ENCODE peak calls at places on chromosomes 3 and 15, in six cellular contexts. One of them, this sample, is unnamed.

GRCh38 chr3:149493315-149494021 is 19.0 kb downstream of the TM4SF4 start:
- DNase-seq in GM20000: no peak
- DNase-seq in lung: no peak
- DNase-seq in endothelial cell: no peak
- DNase-seq in left ventricle myocardium inferior: no peak
- DNase-seq in stomach: no peak
- DNase-seq in this sample: no peak

GRCh38 chr15:101156509-101157159 is 95.2 kb downstream of the CHSY1 start:
- DNase-seq in GM20000: peak
- DNase-seq in lung: no peak
- DNase-seq in endothelial cell: no peak
- DNase-seq in left ventricle myocardium inferior: no peak
- DNase-seq in stomach: no peak
- DNase-seq in this sample: no peak

GRCh38 chr3:157063926-157064325 is 96.0 kb downstream of the CCNL1 start:
- DNase-seq in GM20000: no peak
- DNase-seq in lung: no peak
- DNase-seq in endothelial cell: no peak
- DNase-seq in left ventricle myocardium inferior: no peak
- DNase-seq in stomach: no peak
- DNase-seq in this sample: no peak

GRCh38 chr3:194407423-194407822 is 8.4 kb upstream of the GP5 start:
- DNase-seq in GM20000: no peak
- DNase-seq in lung: no peak
- DNase-seq in endothelial cell: no peak
- DNase-seq in left ventricle myocardium inferior: no peak
- DNase-seq in stomach: peak
- DNase-seq in this sample: no peak

GRCh38 chr3:86934851-86935250 is 56.1 kb downstream of the VGLL3 start:
- DNase-seq in GM20000: no peak
- DNase-seq in lung: no peak
- DNase-seq in endothelial cell: no peak
- DNase-seq in left ventricle myocardium inferior: no peak
- DNase-seq in stomach: no peak
- DNase-seq in this sample: no peak

GRCh38 chr3:10495003-10495402 is 10.4 kb downstream of the ATP2B2 start:
- DNase-seq in GM20000: no peak
- DNase-seq in lung: peak
- DNase-seq in endothelial cell: no peak
- DNase-seq in left ventricle myocardium inferior: peak
- DNase-seq in stomach: peak
- DNase-seq in this sample: peak

GRCh38 chr3:1275495-1275894 is 182.7 kb downstream of the CNTN6 start:
- DNase-seq in GM20000: no peak
- DNase-seq in lung: no peak
- DNase-seq in endothelial cell: no peak
- DNase-seq in left ventricle myocardium inferior: no peak
- DNase-seq in stomach: no peak
- DNase-seq in this sample: no peak

GRCh38 chr3:49807427-49808114 is 4.5 kb downstream of the INKA1 start:
- DNase-seq in GM20000: peak
- DNase-seq in lung: no peak
- DNase-seq in endothelial cell: peak
- DNase-seq in left ventricle myocardium inferior: no peak
- DNase-seq in stomach: no peak
- DNase-seq in this sample: no peak

GRCh38 chr3:15875016-15875689 is 77.4 kb upstream of the ANKRD28 start:
- DNase-seq in GM20000: no peak
- DNase-seq in lung: no peak
- DNase-seq in endothelial cell: no peak
- DNase-seq in left ventricle myocardium inferior: no peak
- DNase-seq in stomach: no peak
- DNase-seq in this sample: no peak

GRCh38 chr15:37793851-37794250 is 140.6 kb upstream of the TMCO5A start:
- DNase-seq in GM20000: no peak
- DNase-seq in lung: no peak
- DNase-seq in endothelial cell: peak
- DNase-seq in left ventricle myocardium inferior: no peak
- DNase-seq in stomach: no peak
- DNase-seq in this sample: no peak

GRCh38 chr3:174862101-174862500 is 3.0 kb downstream of the NAALADL2 start:
- DNase-seq in GM20000: no peak
- DNase-seq in lung: peak
- DNase-seq in endothelial cell: no peak
- DNase-seq in left ventricle myocardium inferior: no peak
- DNase-seq in stomach: peak
- DNase-seq in this sample: no peak

GRCh38 chr15:25618161-25618560 is 179.3 kb upstream of the UBE3A start:
- DNase-seq in GM20000: no peak
- DNase-seq in lung: peak
- DNase-seq in endothelial cell: no peak
- DNase-seq in left ventricle myocardium inferior: no peak
- DNase-seq in stomach: no peak
- DNase-seq in this sample: no peak

GRCh38 chr15:92492556-92492955 is 98.9 kb downstream of the ST8SIA2 start:
- DNase-seq in GM20000: no peak
- DNase-seq in lung: no peak
- DNase-seq in endothelial cell: no peak
- DNase-seq in left ventricle myocardium inferior: no peak
- DNase-seq in stomach: no peak
- DNase-seq in this sample: no peak

GRCh38 chr3:172276103-172276502 is 172.2 kb downstream of the GHSR start:
- DNase-seq in GM20000: peak
- DNase-seq in lung: no peak
- DNase-seq in endothelial cell: no peak
- DNase-seq in left ventricle myocardium inferior: no peak
- DNase-seq in stomach: no peak
- DNase-seq in this sample: no peak

GRCh38 chr3:161273589-161274218 is 52.6 kb downstream of the NMD3 start:
- DNase-seq in GM20000: no peak
- DNase-seq in lung: no peak
- DNase-seq in endothelial cell: peak
- DNase-seq in left ventricle myocardium inferior: no peak
- DNase-seq in stomach: no peak
- DNase-seq in this sample: no peak

GRCh38 chr15:64749167-64749566 is 26.2 kb downstream of the RBPMS2 start:
- DNase-seq in GM20000: no peak
- DNase-seq in lung: no peak
- DNase-seq in endothelial cell: no peak
- DNase-seq in left ventricle myocardium inferior: no peak
- DNase-seq in stomach: no peak
- DNase-seq in this sample: peak

GRCh38 chr3:112321867-112322652 is 10.9 kb upstream of the CD200 start:
- DNase-seq in GM20000: no peak
- DNase-seq in lung: no peak
- DNase-seq in endothelial cell: no peak
- DNase-seq in left ventricle myocardium inferior: no peak
- DNase-seq in stomach: no peak
- DNase-seq in this sample: no peak

GRCh38 chr3:4794798-4795197 is 184.4 kb upstream of the BHLHE40 start:
- DNase-seq in GM20000: no peak
- DNase-seq in lung: no peak
- DNase-seq in endothelial cell: no peak
- DNase-seq in left ventricle myocardium inferior: no peak
- DNase-seq in stomach: no peak
- DNase-seq in this sample: no peak

GRCh38 chr3:4504340-4505261 is 11.5 kb downstream of the ITPR1 start:
- DNase-seq in GM20000: no peak
- DNase-seq in lung: no peak
- DNase-seq in endothelial cell: no peak
- DNase-seq in left ventricle myocardium inferior: no peak
- DNase-seq in stomach: no peak
- DNase-seq in this sample: peak

GRCh38 chr3:17802993-17803392 is 60.6 kb upstream of the TBC1D5 start:
- DNase-seq in GM20000: no peak
- DNase-seq in lung: no peak
- DNase-seq in endothelial cell: no peak
- DNase-seq in left ventricle myocardium inferior: no peak
- DNase-seq in stomach: no peak
- DNase-seq in this sample: no peak
- TF ChIP-seq CTCF in GM20000: no peak
- TF ChIP-seq CTCF in lung: no peak
- TF ChIP-seq CTCF in endothelial cell: no peak
- TF ChIP-seq CTCF in left ventricle myocardium inferior: no peak
- TF ChIP-seq CTCF in stomach: no peak
- TF ChIP-seq CTCF in this sample: no peak

GRCh38 chr15:94086360-94086759 is 145.0 kb upstream of the MCTP2 start:
- DNase-seq in GM20000: no peak
- DNase-seq in lung: no peak
- DNase-seq in endothelial cell: no peak
- DNase-seq in left ventricle myocardium inferior: no peak
- DNase-seq in stomach: no peak
- DNase-seq in this sample: no peak
- TF ChIP-seq CTCF in GM20000: no peak
- TF ChIP-seq CTCF in lung: no peak
- TF ChIP-seq CTCF in endothelial cell: no peak
- TF ChIP-seq CTCF in left ventricle myocardium inferior: no peak
- TF ChIP-seq CTCF in stomach: no peak
- TF ChIP-seq CTCF in this sample: no peak

GRCh38 chr15:28935316-28935715 is 49.5 kb downstream of the APBA2 start:
- DNase-seq in GM20000: peak
- DNase-seq in lung: no peak
- DNase-seq in endothelial cell: peak
- DNase-seq in left ventricle myocardium inferior: no peak
- DNase-seq in stomach: no peak
- DNase-seq in this sample: no peak
- TF ChIP-seq CTCF in GM20000: peak
- TF ChIP-seq CTCF in lung: no peak
- TF ChIP-seq CTCF in endothelial cell: peak
- TF ChIP-seq CTCF in left ventricle myocardium inferior: peak
- TF ChIP-seq CTCF in stomach: no peak
- TF ChIP-seq CTCF in this sample: no peak

DNA sequence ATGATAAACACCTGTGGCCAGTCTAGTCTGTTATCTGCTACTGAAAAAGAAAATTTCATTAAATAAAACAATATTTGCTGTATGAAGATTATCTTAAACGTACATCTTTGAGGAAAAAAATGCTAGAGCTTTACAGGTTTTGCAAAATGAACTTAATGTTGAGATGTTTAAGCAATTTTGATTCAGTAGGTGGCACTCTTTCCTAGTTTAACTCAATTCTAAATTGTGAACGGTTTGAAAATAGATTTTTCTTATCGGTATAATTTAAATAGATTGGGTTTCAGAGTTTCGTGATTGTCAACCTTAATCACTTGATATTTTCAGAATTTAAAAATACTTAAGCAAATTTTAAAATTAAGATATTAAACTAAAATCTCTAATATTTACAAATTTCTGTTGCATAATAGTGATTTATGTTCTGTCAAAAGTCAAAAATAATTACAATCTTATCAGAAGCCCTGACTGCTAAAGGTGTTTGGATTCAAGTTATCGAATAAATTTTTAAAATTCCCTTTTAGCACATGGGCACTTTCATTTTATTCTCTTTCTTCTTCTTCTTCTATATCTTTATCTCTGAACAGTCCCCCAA is 7.0 kb upstream of the RNF111 start:
- DNase-seq in GM20000: no peak
- DNase-seq in lung: no peak
- DNase-seq in endothelial cell: no peak
- DNase-seq in left ventricle myocardium inferior: no peak
- DNase-seq in stomach: no peak
- DNase-seq in this sample: no peak
- TF ChIP-seq CTCF in GM20000: peak
- TF ChIP-seq CTCF in lung: peak
- TF ChIP-seq CTCF in endothelial cell: no peak
- TF ChIP-seq CTCF in left ventricle myocardium inferior: peak
- TF ChIP-seq CTCF in stomach: no peak
- TF ChIP-seq CTCF in this sample: peak